ENCODE peak calls at places on chromosomes 5 and 9, in four cellular contexts. L is stimulated activated CD8-positive, alpha-beta memory T cell treated with anti-CD3 and anti-CD28 coated beads, Interleukin-7, amount 100 ng/mL, for 1 hour; I is colonic mucosa; J is GM12892. N is an unnamed sample.
A peak's percentile ranks its signal among the peaks of the same experiment; 100 is the strongest.

GRCh38 chr9:98225015-98225442 is 30.4 kb downstream of the TBC1D2 start:
- DNase-seq in J (no peak), L (no peak), I (peak; percentile 68), N (no peak)

GRCh38 chr5:173217626-173218397 is 17.2 kb downstream of the NKX2-5 start:
- DNase-seq in L (no peak), I (no peak), J (no peak), N (no peak)

GRCh38 chr5:6338871-6339270 is 39.5 kb downstream of the MED10 start:
- DNase-seq in L (no peak), J (no peak), I (no peak), N (no peak)

GRCh38 chr9:128550226-128550625 is 2.2 kb upstream of the SPTAN1 start:
- DNase-seq in J (no peak), I (no peak), L (no peak), N (no peak)

GRCh38 chr9:87059740-87060139 is 112.4 kb upstream of the GAS1 start:
- DNase-seq in I (no peak), L (no peak), J (no peak), N (no peak)

GRCh38 chr9:125240649-125240999 is 519 bp downstream of the HSPA5 start:
- DNase-seq in J (peak; percentile 26), L (peak; percentile 1), I (peak; percentile 49), N (peak; percentile 1)

GRCh38 chr5:34895641-34896419 is 19.5 kb downstream of the RAD1 start:
- DNase-seq in L (no peak), I (no peak), J (no peak), N (no peak)

GRCh38 chr5:92401492-92401891 is 1018.4 kb upstream of the ARRDC3 start:
- DNase-seq in L (no peak), I (no peak), J (no peak), N (no peak)

GRCh38 chr5:115978779-115979178 is 16.5 kb downstream of the LVRN start:
- DNase-seq in J (no peak), I (no peak), L (no peak), N (no peak)

N was measured in activated T-helper 1 cell treated with anti-CD3 and anti-CD28 coated beads, Interleukin-2, amount 50 U/mL, for 16 hours.